ENCODE peak calls at places on chromosomes 3 and 15, in five cellular contexts. Q, K, R, D and S are unnamed samples.

GRCh38 chr3:100993309-100993708 is at the start of gene ABI3BP:
- DNase-seq in K (peak), Q (peak), D (peak), R (peak), S (peak)

GRCh38 chr15:70250208-70251201 is 152.8 kb upstream of the TLE3 start:
- DNase-seq in K (peak), D (peak), Q (no peak), R (no peak), S (peak)

GRCh38 chr15:74364936-74365618 is 2.4 kb downstream of the CYP11A1 start:
- DNase-seq in R (no peak), D (no peak), K (no peak), Q (no peak), S (no peak)

GRCh38 chr3:129623447-129624118 is 17.1 kb upstream of the PLXND1 start:
- DNase-seq in K (peak), Q (no peak), D (peak), R (no peak), S (peak)

GRCh38 chr3:21750291-21750690 is 719 bp downstream of the ZNF385D start:
- DNase-seq in K (no peak), D (no peak), Q (no peak), R (no peak), S (no peak)

GRCh38 chr3:46845397-46845859 is 17.8 kb downstream of the MYL3 start:
- DNase-seq in R (peak), D (peak), K (peak), Q (peak), S (no peak)

GRCh38 chr3:87696276-87697013 is 362.4 kb downstream of the CGGBP1 start:
- DNase-seq in D (no peak), K (no peak), R (no peak), Q (peak), S (no peak)

GRCh38 chr3:171419457-171419856 is 40.7 kb downstream of the TNIK start:
- DNase-seq in K (no peak), Q (no peak), D (no peak), R (no peak), S (no peak)

GRCh38 chr3:102089904-102090492 is 240.7 kb downstream of the NFKBIZ start:
- DNase-seq in D (no peak), Q (peak), K (no peak), R (peak), S (no peak)

GRCh38 chr3:125128861-125129501 is 73.2 kb upstream of the HEG1 start:
- DNase-seq in K (no peak), D (no peak), Q (no peak), R (peak), S (no peak)

GRCh38 chr3:143002083-143002712 is 828 bp downstream of the U2SURP start:
- DNase-seq in D (no peak), Q (no peak), K (no peak), R (peak), S (no peak)

GRCh38 chr3:193971268-193971751 is 164.6 kb upstream of the HES1 start:
- DNase-seq in D (no peak), K (no peak), Q (no peak), R (peak), S (no peak)

GRCh38 chr3:149581681-149582349 is 76.0 kb downstream of the WWTR1 start:
- DNase-seq in R (peak), D (peak), Q (peak), K (no peak), S (no peak)

GRCh38 chr3:152073267-152073666 is 195.5 kb upstream of the MBNL1 start:
- DNase-seq in D (no peak), K (no peak), Q (no peak), R (peak), S (no peak)

GRCh38 chr3:188434594-188434993 is 280.6 kb downstream of the LPP start:
- DNase-seq in K (no peak), R (no peak), Q (no peak), D (no peak), S (no peak)

GRCh38 chr3:27545061-27545460 is 60.9 kb upstream of the SLC4A7 start:
- DNase-seq in Q (no peak), D (no peak), K (no peak), R (no peak), S (no peak)

GRCh38 chr3:52317178-52317577 is 1.1 kb downstream of the DNAH1 start:
- DNase-seq in R (no peak), K (no peak), D (no peak), Q (no peak), S (no peak)
- H3K27ac ChIP-seq in R (no peak), K (no peak), D (no peak), Q (no peak), S (no peak)

GRCh38 chr3:179045719-179046402 is 25.7 kb downstream of the ZMAT3 start:
- DNase-seq in R (no peak), Q (no peak), D (no peak), K (no peak), S (no peak)
- H3K27ac ChIP-seq in R (no peak), Q (no peak), D (no peak), K (no peak), S (no peak)

DNA sequence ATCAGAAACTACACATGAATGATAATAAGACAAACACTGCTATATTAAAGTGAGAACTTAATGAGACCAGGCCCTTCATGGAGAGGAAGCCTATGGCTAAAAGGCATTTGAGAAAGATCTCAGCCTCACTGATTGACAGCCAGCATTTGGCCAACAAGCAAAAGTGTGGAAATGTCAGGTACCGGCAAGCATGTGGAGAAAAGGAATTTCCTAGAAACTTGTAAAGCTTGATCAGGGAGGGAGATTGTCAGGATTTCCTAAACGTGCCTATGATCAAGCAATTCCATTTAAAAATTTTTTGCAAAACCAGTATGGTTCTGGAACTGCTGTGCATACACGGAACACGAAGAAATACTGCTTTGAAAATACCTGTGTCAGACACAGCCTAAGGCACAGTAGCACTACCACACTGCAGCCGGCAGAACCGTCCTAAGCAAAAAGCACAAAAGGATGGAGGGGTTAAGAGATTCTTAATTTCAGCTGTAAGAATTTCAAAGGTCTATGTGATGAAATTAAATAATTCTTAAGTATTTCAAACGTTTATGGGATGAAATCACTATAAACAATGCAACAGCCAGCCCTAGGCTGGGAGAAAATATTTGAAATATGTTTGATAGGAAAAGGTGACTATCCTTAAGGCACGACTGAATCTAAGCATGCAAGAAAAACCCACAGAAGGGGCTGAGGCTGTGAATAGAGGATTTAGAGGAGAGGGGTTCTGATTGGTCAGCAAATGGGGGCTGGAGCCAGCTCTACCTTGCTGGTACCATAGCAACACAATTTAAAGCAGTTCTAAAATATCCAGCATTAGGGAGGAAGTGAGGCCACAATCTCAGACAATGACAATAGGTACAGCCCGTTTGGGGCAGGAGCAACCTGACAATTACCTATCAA is 220.6 kb upstream of the ATP10A start:
- DNase-seq in D (no peak), K (no peak), Q (no peak), R (no peak), S (no peak)
- H3K27ac ChIP-seq in D (no peak), K (no peak), Q (no peak), R (no peak), S (no peak)

DNA sequence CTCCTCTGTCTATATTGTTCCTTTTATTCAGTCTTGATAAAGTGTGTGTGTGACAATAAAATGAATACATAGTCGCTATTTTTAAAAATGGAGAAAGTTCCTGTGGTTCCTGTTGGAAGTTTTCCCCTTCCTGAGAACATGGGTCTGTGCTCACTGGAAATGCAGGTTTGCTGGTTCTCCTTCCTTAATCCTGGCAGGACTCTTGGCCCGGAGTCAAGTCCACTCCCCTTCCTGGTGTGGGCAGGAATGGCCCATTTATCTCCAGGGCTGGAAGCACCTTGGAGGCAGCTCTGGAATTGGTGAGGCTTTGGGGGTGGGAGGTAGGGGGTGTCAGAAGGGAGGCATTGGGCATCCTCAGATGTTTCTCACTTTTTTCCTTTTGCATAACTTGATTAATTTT is 30.1 kb downstream of the FOXL2 start:
- DNase-seq in D (no peak), R (no peak), K (no peak), Q (no peak), S (no peak)
- H3K27ac ChIP-seq in D (no peak), R (no peak), K (no peak), Q (no peak), S (no peak)